ENCODE peak calls at places on chromosomes 7 and 10, in nine cellular contexts. S is EH, L is H54, M is kidney tubule cell, D is NCI-H1694, I is cerebellum, O is fibroblast of the conjunctiva, E is iris pigment epithelial cell, R is IMR-90. J is an unnamed sample.

GRCh38 chr10:10824611-10825148 is 193.0 kb upstream of the CELF2 start:
- DNase-seq in I (no peak), R (peak), D (no peak), L (no peak), O (peak), S (peak), M (no peak), E (peak), J (no peak)

GRCh38 chr7:44120395-44120794 is 3.0 kb downstream of the POLD2 start:
- DNase-seq in S (no peak), E (no peak), O (no peak), D (no peak), M (no peak), I (no peak), L (no peak), R (no peak), J (no peak)

GRCh38 chr10:78438907-78439809 is 405.5 kb downstream of the RPS24 start:
- DNase-seq in S (no peak), O (no peak), L (no peak), I (no peak), R (no peak), E (no peak), D (no peak), M (no peak), J (no peak)

GRCh38 chr7:93690021-93690420 is 115.5 kb upstream of the CALCR start:
- DNase-seq in R (no peak), M (no peak), O (no peak), L (no peak), I (no peak), E (no peak), D (no peak), S (no peak), J (no peak)

GRCh38 chr7:23462846-23463245 is 7.4 kb downstream of the IGF2BP3 start:
- DNase-seq in E (peak), R (peak), M (peak), D (no peak), L (no peak), O (peak), S (peak), I (no peak), J (no peak)

GRCh38 chr10:1824928-1825327 is 87.6 kb upstream of the ADARB2 start:
- DNase-seq in E (no peak), M (no peak), D (no peak), O (no peak), L (no peak), S (no peak), R (no peak), I (no peak), J (no peak)

GRCh38 chr10:35274511-35275060 is 61.7 kb upstream of the CCNY start:
- DNase-seq in O (no peak), R (no peak), L (no peak), E (no peak), I (no peak), M (no peak), S (no peak), D (peak), J (no peak)

GRCh38 chr10:22630229-22631174 is 83.9 kb downstream of the PIP4K2A start:
- DNase-seq in M (peak), I (no peak), E (peak), R (peak), O (no peak), D (no peak), L (no peak), S (peak), J (no peak)

GRCh38 chr10:131429942-131430341 is 118.4 kb upstream of the TCERG1L start:
- DNase-seq in S (no peak), R (no peak), M (no peak), E (no peak), L (no peak), O (no peak), I (peak), D (no peak), J (no peak)

GRCh38 chr7:116981887-116982430 is 28.7 kb downstream of the ST7 start:
- DNase-seq in S (no peak), R (no peak), L (no peak), E (no peak), M (no peak), O (no peak), I (no peak), D (no peak), J (no peak)

GRCh38 chr10:7969623-7970022 is 84.9 kb upstream of the GATA3 start:
- DNase-seq in L (no peak), O (no peak), D (no peak), M (no peak), E (no peak), I (no peak), S (no peak), R (no peak), J (no peak)

GRCh38 chr10:43205681-43206390 is 61.0 kb downstream of the RASGEF1A start:
- DNase-seq in L (no peak), I (no peak), O (no peak), D (no peak), M (no peak), S (no peak), R (no peak), E (no peak), J (peak)

J was measured in Peyer's patch.